ENCODE peak calls at places on chromosome X, in four cellular contexts. Y is tibial artery; G is aorta; B is CD8-positive, alpha-beta memory T cell. M is an unnamed sample.

GRCh38 chrX:11382935-11383334 is 89.7 kb downstream of the AMELX start:
- DNase-seq in Y (no peak), G (no peak), B (no peak), M (no peak)

GRCh38 chrX:15952212-15952611 is 97.6 kb upstream of the AP1S2 start:
- DNase-seq in Y (no peak), G (no peak), B (no peak), M (no peak)

GRCh38 chrX:27597506-27597905 is 7.4 kb downstream of the DCAF8L2 start:
- DNase-seq in Y (no peak), G (no peak), B (no peak), M (no peak)

GRCh38 chrX:56975611-56976010 is 19.7 kb downstream of the SPIN3 start:
- DNase-seq in Y (no peak), G (no peak), B (no peak), M (no peak)

GRCh38 chrX:136425996-136426395 is 61.8 kb upstream of the BRS3 start:
- DNase-seq in Y (no peak), G (no peak), B (no peak), M (no peak)

GRCh38 chrX:107171369-107172102 is 34.7 kb downstream of the NUP62CL start:
- DNase-seq in Y (no peak), G (no peak), B (no peak), M (no peak)

GRCh38 chrX:389021-389441 is 2.3 kb upstream of the PPP2R3B start:
- DNase-seq in Y (no peak), G (no peak), B (no peak), M (no peak)

GRCh38 chrX:9577555-9577954 is 112.7 kb downstream of the TBL1X start:
- DNase-seq in Y (no peak), G (no peak), B (no peak), M (no peak)

GRCh38 chrX:153075366-153075765 is 3.1 kb downstream of the PNMA6A start:
- DNase-seq in Y (no peak), G (no peak), B (no peak), M (no peak)

GRCh38 chrX:24506082-24506481 is 41.0 kb downstream of the PDK3 start:
- DNase-seq in Y (no peak), G (no peak), B (no peak), M (no peak)

GRCh38 chrX:7706032-7706431 is 136.9 kb upstream of the VCX start:
- DNase-seq in Y (no peak), G (no peak), B (no peak), M (no peak)

GRCh38 chrX:106711375-106711774 is 15.1 kb upstream of the RNF128 start:
- DNase-seq in Y (no peak), G (no peak), B (no peak), M (no peak)

GRCh38 chrX:82087699-82088098 is 885.8 kb downstream of the SH3BGRL start:
- DNase-seq in Y (peak; percentile 64), G (no peak), B (no peak), M (no peak)

DNA sequence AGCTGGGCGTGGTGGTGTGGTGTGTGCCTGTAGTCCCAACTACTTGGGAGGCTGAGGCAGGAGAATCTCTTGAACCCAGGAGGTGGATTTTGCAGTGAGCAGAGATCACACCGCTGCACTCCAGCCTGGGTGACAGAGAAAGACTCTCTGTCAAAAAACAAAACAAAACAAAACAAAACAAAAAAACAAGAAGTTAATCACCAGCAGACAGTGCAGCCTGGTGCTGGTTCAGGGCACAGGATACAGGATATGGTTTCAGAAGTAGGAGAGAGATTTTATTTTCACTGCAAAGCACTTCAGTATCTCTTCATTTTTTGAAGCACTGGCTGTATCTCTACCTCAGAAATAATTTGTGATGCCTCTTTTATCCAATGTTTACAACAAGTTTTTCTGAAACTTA is 1222.9 kb upstream of the PRKX start:
- DNase-seq in Y (no peak), G (no peak), B (no peak), M (no peak)
- H3K27me3 ChIP-seq in Y (no peaks in the 10 kb centered on the region), G (no peaks in the 10 kb centered on the region), B (no peaks in the 10 kb centered on the region), M (no peaks in the 10 kb centered on the region)

DNA sequence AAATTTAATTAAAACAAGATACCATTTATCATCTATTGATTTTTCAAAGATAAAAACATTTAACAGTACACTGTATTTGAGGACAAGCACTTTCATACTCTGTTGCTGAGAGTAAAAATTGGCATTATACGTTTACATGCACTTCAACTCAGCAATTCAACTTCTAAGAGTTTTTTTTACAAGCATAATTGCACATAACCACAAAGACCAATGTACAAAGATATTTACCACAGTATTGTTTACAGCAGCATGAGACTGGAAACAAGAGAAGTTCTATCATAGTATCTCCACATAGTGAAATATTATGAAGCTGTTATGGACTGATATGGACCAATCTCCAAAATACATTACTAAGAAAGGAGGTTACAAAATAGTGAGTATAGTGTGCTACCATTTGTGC is 10.9 kb downstream of the GAB3 start:
- DNase-seq in Y (no peak), G (no peak), B (no peak), M (no peak)
- H3K27me3 ChIP-seq in Y (no peaks in the 10 kb centered on the region), G (no peaks in the 10 kb centered on the region), B (no peaks in the 10 kb centered on the region), M (no peaks in the 10 kb centered on the region)

GRCh38 chrX:123340691-123341090 is 156.6 kb downstream of the GRIA3 start:
- DNase-seq in Y (no peak), G (no peak), B (no peak), M (no peak)
- H3K27me3 ChIP-seq in Y (no peaks in the 10 kb centered on the region), G (no peaks in the 10 kb centered on the region), B (no peaks in the 10 kb centered on the region), M (no peaks in the 10 kb centered on the region)

DNA sequence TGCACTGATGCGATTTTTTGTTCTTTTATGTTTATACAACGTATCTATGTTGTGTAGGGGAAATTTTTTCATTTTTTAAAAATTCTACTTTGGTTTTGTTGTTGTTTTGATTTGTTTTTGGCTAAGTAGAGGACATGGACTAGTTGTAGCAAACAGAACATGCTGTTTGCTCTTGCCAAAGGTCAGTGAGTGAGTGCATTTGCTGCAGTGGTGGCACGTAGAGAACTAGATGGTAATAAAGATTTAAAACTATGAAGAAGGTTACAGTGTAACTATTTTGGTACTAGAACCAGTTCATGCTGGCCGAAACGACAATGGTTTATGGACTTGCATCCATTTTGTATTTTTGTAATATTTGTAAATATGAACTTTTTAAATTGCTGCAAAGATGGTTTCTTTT is 1.9 kb upstream of the SCML1 start:
- DNase-seq in Y (no peak), G (no peak), B (no peak), M (no peak)
- H3K27me3 ChIP-seq in Y (no peaks in the 10 kb centered on the region), G (no peaks in the 10 kb centered on the region), B (no peaks in the 10 kb centered on the region), M (no peaks in the 10 kb centered on the region)

GRCh38 chrX:17809984-17810383 is 51.1 kb downstream of the RAI2 start:
- DNase-seq in Y (no peak), G (no peak), B (no peak), M (no peak)
- H3K27me3 ChIP-seq in Y (no peaks in the 10 kb centered on the region), G (no peaks in the 10 kb centered on the region), B (no peaks in the 10 kb centered on the region), M (no peaks in the 10 kb centered on the region)

GRCh38 chrX:40174594-40175415 is 77.0 kb upstream of the BCOR start:
- DNase-seq in Y (peak; percentile 72), G (peak; percentile 88), B (no peak), M (peak; percentile 92)

GRCh38 chrX:40172169-40172979 is 74.6 kb upstream of the BCOR start:
- DNase-seq in Y (peak; percentile 84), G (peak; percentile 88), B (no peak), M (no peak)

GRCh38 chrX:40172980-40173661 is 75.4 kb upstream of the BCOR start:
- DNase-seq in Y (no peak), G (no peak), B (no peak), M (no peak)

GRCh38 chrX:40175416-40176255 is 77.9 kb upstream of the BCOR start:
- DNase-seq in Y (peak; percentile 87), G (peak; percentile 88), B (peak; percentile 57), M (peak; percentile 92)

GRCh38 chrX:40173662-40174593 is 76.2 kb upstream of the BCOR start:
- DNase-seq in Y (peak; percentile 63), G (no peak), B (no peak), M (peak; percentile 83)
- H3K27me3 ChIP-seq in Y (no peaks in the 10 kb centered on the region), G (no peaks in the 10 kb centered on the region), B (no peaks in the 10 kb centered on the region), M (no peaks in the 10 kb centered on the region)

GRCh38 chrX:120739300-120739699 is 109.4 kb upstream of the C1GALT1C1 start:
- DNase-seq in Y (no peak), G (no peak), B (no peak), M (no peak)

GRCh38 chrX:120740072-120740471 is 110.2 kb upstream of the C1GALT1C1 start:
- DNase-seq in Y (no peak), G (no peak), B (no peak), M (no peak)

GRCh38 chrX:120736989-120737388 is 107.1 kb upstream of the C1GALT1C1 start:
- DNase-seq in Y (no peak), G (no peak), B (no peak), M (no peak)

GRCh38 chrX:120743266-120743665 is 113.4 kb upstream of the C1GALT1C1 start:
- DNase-seq in Y (no peak), G (no peak), B (no peak), M (no peak)

DNA sequence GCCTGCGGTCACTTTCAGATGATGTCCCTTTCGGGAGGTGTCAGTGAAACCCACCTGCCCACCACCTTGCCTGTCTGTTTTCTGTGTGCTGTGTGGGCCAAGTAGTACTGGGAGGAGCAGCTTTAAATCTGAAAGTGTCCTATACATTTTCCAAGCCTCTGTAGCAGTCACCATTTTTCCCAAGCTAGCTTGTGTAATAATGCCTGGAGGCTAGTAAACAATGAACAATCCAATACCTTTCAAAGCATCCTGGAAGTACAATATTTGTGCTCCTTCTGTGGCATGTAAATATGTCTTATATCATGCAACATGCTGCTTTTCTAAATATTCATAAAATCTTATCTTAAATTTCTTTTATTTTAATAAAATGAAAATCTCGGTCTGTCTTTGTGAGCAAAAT is 111.6 kb upstream of the C1GALT1C1 start:
- DNase-seq in Y (no peak), G (no peak), B (no peak), M (no peak)
- H3K27me3 ChIP-seq in Y (no peaks in the 10 kb centered on the region), G (no peaks in the 10 kb centered on the region), B (no peaks in the 10 kb centered on the region), M (no peaks in the 10 kb centered on the region)

GRCh38 chrX:137519459-137519858 is 46.5 kb upstream of the ZIC3 start:
- DNase-seq in Y (no peak), G (no peak), B (no peak), M (no peak)
- H3K27me3 ChIP-seq in Y (no peaks in the 10 kb centered on the region), G (no peaks in the 10 kb centered on the region), B (no peaks in the 10 kb centered on the region), M (no peaks in the 10 kb centered on the region)